ENCODE peak calls at places on chromosomes 11 and 22, in six cellular contexts. One of them, this sample, is unnamed.

GRCh38 chr11:8056810-8057463 is 24.1 kb upstream of the TUB start:
- DNase-seq in HFF-Myc: no peak
- DNase-seq in endodermal cell: no peak
- DNase-seq in brain microvascular endothelial cell: no peak
- DNase-seq in AG09309: peak
- DNase-seq in AG04450: no peak
- DNase-seq in this sample: peak

GRCh38 chr11:90874971-90875370 is 652.1 kb upstream of the CHORDC1 start:
- DNase-seq in HFF-Myc: no peak
- DNase-seq in endodermal cell: no peak
- DNase-seq in brain microvascular endothelial cell: no peak
- DNase-seq in AG09309: no peak
- DNase-seq in AG04450: no peak
- DNase-seq in this sample: no peak

GRCh38 chr11:32090774-32091370 is at the start of gene RCN1:
- DNase-seq in HFF-Myc: no peak
- DNase-seq in endodermal cell: peak
- DNase-seq in brain microvascular endothelial cell: peak
- DNase-seq in AG09309: no peak
- DNase-seq in AG04450: peak
- DNase-seq in this sample: peak

GRCh38 chr11:114075891-114076441 is 16.5 kb downstream of the ZBTB16 start:
- DNase-seq in HFF-Myc: no peak
- DNase-seq in endodermal cell: peak
- DNase-seq in brain microvascular endothelial cell: peak
- DNase-seq in AG09309: no peak
- DNase-seq in AG04450: no peak
- DNase-seq in this sample: no peak

GRCh38 chr11:95451682-95452081 is 220.7 kb upstream of the SESN3 start:
- DNase-seq in HFF-Myc: no peak
- DNase-seq in endodermal cell: no peak
- DNase-seq in brain microvascular endothelial cell: peak
- DNase-seq in AG09309: peak
- DNase-seq in AG04450: peak
- DNase-seq in this sample: no peak

GRCh38 chr11:134573857-134574256 is 161.8 kb upstream of the B3GAT1 start:
- DNase-seq in HFF-Myc: no peak
- DNase-seq in endodermal cell: peak
- DNase-seq in brain microvascular endothelial cell: no peak
- DNase-seq in AG09309: no peak
- DNase-seq in AG04450: no peak
- DNase-seq in this sample: no peak

GRCh38 chr22:22705328-22706100 is 61.1 kb downstream of the GGTLC2 start:
- DNase-seq in HFF-Myc: no peak
- DNase-seq in endodermal cell: no peak
- DNase-seq in brain microvascular endothelial cell: no peak
- DNase-seq in AG09309: no peak
- DNase-seq in AG04450: no peak
- DNase-seq in this sample: no peak

GRCh38 chr11:33703771-33704170 is 3.1 kb upstream of the C11orf91 start:
- DNase-seq in HFF-Myc: no peak
- DNase-seq in endodermal cell: no peak
- DNase-seq in brain microvascular endothelial cell: no peak
- DNase-seq in AG09309: no peak
- DNase-seq in AG04450: no peak
- DNase-seq in this sample: no peak

GRCh38 chr22:50622723-50623327 is 5.1 kb downstream of the ARSA start:
- DNase-seq in HFF-Myc: no peak
- DNase-seq in endodermal cell: peak
- DNase-seq in brain microvascular endothelial cell: no peak
- DNase-seq in AG09309: no peak
- DNase-seq in AG04450: no peak
- DNase-seq in this sample: no peak

GRCh38 chr11:43515090-43515489 is 156.4 kb downstream of the TTC17 start:
- DNase-seq in HFF-Myc: no peak
- DNase-seq in endodermal cell: peak
- DNase-seq in brain microvascular endothelial cell: no peak
- DNase-seq in AG09309: no peak
- DNase-seq in AG04450: no peak
- DNase-seq in this sample: no peak

GRCh38 chr22:45497268-45497667 is 5.4 kb upstream of the FBLN1 start:
- DNase-seq in HFF-Myc: no peak
- DNase-seq in endodermal cell: no peak
- DNase-seq in brain microvascular endothelial cell: no peak
- DNase-seq in AG09309: no peak
- DNase-seq in AG04450: no peak
- DNase-seq in this sample: no peak

GRCh38 chr11:103619938-103620337 is 416.5 kb upstream of the DDI1 start:
- DNase-seq in HFF-Myc: no peak
- DNase-seq in endodermal cell: no peak
- DNase-seq in brain microvascular endothelial cell: no peak
- DNase-seq in AG09309: no peak
- DNase-seq in AG04450: no peak
- DNase-seq in this sample: no peak

GRCh38 chr11:114354076-114354475 is 46.2 kb downstream of the C11orf71 start:
- DNase-seq in HFF-Myc: peak
- DNase-seq in endodermal cell: no peak
- DNase-seq in brain microvascular endothelial cell: peak
- DNase-seq in AG09309: peak
- DNase-seq in AG04450: peak
- DNase-seq in this sample: no peak

GRCh38 chr11:120306519-120307242 is 18.4 kb upstream of the TLCD5 start:
- DNase-seq in HFF-Myc: peak
- DNase-seq in endodermal cell: peak
- DNase-seq in brain microvascular endothelial cell: peak
- DNase-seq in AG09309: peak
- DNase-seq in AG04450: peak
- DNase-seq in this sample: no peak

GRCh38 chr11:131888230-131888826 is 517.9 kb downstream of the NTM start:
- DNase-seq in HFF-Myc: peak
- DNase-seq in endodermal cell: no peak
- DNase-seq in brain microvascular endothelial cell: peak
- DNase-seq in AG09309: peak
- DNase-seq in AG04450: peak
- DNase-seq in this sample: no peak

GRCh38 chr22:17780741-17781318 is 6.6 kb upstream of the BID start:
- DNase-seq in HFF-Myc: no peak
- DNase-seq in endodermal cell: no peak
- DNase-seq in brain microvascular endothelial cell: no peak
- DNase-seq in AG09309: no peak
- DNase-seq in AG04450: no peak
- DNase-seq in this sample: no peak

GRCh38 chr11:128342511-128343133 is 244.7 kb downstream of the ETS1 start:
- DNase-seq in HFF-Myc: peak
- DNase-seq in endodermal cell: peak
- DNase-seq in brain microvascular endothelial cell: peak
- DNase-seq in AG09309: peak
- DNase-seq in AG04450: no peak
- DNase-seq in this sample: no peak

GRCh38 chr11:78986305-78986704 is 411.6 kb upstream of the NARS2 start:
- DNase-seq in HFF-Myc: no peak
- DNase-seq in endodermal cell: no peak
- DNase-seq in brain microvascular endothelial cell: no peak
- DNase-seq in AG09309: no peak
- DNase-seq in AG04450: no peak
- DNase-seq in this sample: no peak

GRCh38 chr22:31948002-31948401 is 3.7 kb downstream of the YWHAH start:
- DNase-seq in HFF-Myc: no peak
- DNase-seq in endodermal cell: no peak
- DNase-seq in brain microvascular endothelial cell: no peak
- DNase-seq in AG09309: no peak
- DNase-seq in AG04450: no peak
- DNase-seq in this sample: no peak

GRCh38 chr11:34651551-34651950 is 30.7 kb downstream of the EHF start:
- DNase-seq in HFF-Myc: no peak
- DNase-seq in endodermal cell: no peak
- DNase-seq in brain microvascular endothelial cell: peak
- DNase-seq in AG09309: no peak
- DNase-seq in AG04450: no peak
- DNase-seq in this sample: no peak

GRCh38 chr22:32389685-32390084 is 22.4 kb downstream of the RTCB start:
- DNase-seq in HFF-Myc: no peak
- DNase-seq in endodermal cell: peak
- DNase-seq in brain microvascular endothelial cell: peak
- DNase-seq in AG09309: no peak
- DNase-seq in AG04450: no peak
- DNase-seq in this sample: no peak

GRCh38 chr11:15605094-15605493 is 490.4 kb downstream of the INSC start:
- DNase-seq in HFF-Myc: no peak
- DNase-seq in endodermal cell: no peak
- DNase-seq in brain microvascular endothelial cell: no peak
- DNase-seq in AG09309: no peak
- DNase-seq in AG04450: no peak
- DNase-seq in this sample: no peak

GRCh38 chr11:61893981-61894380 is 2.6 kb upstream of the FADS3 start:
- DNase-seq in HFF-Myc: no peak
- DNase-seq in endodermal cell: no peak
- DNase-seq in brain microvascular endothelial cell: peak
- DNase-seq in AG09309: peak
- DNase-seq in AG04450: peak
- DNase-seq in this sample: no peak

GRCh38 chr11:121446752-121447156 is 5.4 kb upstream of the SORL1 start:
- DNase-seq in HFF-Myc: no peak
- DNase-seq in endodermal cell: no peak
- DNase-seq in brain microvascular endothelial cell: no peak
- DNase-seq in AG09309: no peak
- DNase-seq in AG04450: peak
- DNase-seq in this sample: no peak
- TF ChIP-seq CTCF in HFF-Myc: no peak
- TF ChIP-seq CTCF in endodermal cell: peak
- TF ChIP-seq CTCF in brain microvascular endothelial cell: peak
- TF ChIP-seq CTCF in AG09309: peak
- TF ChIP-seq CTCF in AG04450: peak
- TF ChIP-seq CTCF in this sample: no peak

GRCh38 chr11:65041206-65042035 is at the start of gene SAC3D1:
- DNase-seq in HFF-Myc: no peak
- DNase-seq in endodermal cell: peak
- DNase-seq in brain microvascular endothelial cell: peak
- DNase-seq in AG09309: no peak
- DNase-seq in AG04450: no peak
- DNase-seq in this sample: peak
- TF ChIP-seq CTCF in HFF-Myc: no peak
- TF ChIP-seq CTCF in endodermal cell: no peak
- TF ChIP-seq CTCF in brain microvascular endothelial cell: no peak
- TF ChIP-seq CTCF in AG09309: no peak
- TF ChIP-seq CTCF in AG04450: no peak
- TF ChIP-seq CTCF in this sample: no peak

GRCh38 chr22:38305481-38306448 is 11.5 kb downstream of the CSNK1E start:
- DNase-seq in HFF-Myc: no peak
- DNase-seq in endodermal cell: peak
- DNase-seq in brain microvascular endothelial cell: no peak
- DNase-seq in AG09309: no peak
- DNase-seq in AG04450: no peak
- DNase-seq in this sample: no peak
- TF ChIP-seq CTCF in HFF-Myc: no peak
- TF ChIP-seq CTCF in endodermal cell: peak
- TF ChIP-seq CTCF in brain microvascular endothelial cell: no peak
- TF ChIP-seq CTCF in AG09309: no peak
- TF ChIP-seq CTCF in AG04450: no peak
- TF ChIP-seq CTCF in this sample: no peak

GRCh38 chr11:72814831-72815618 is 814 bp downstream of the ATG16L2 start:
- DNase-seq in HFF-Myc: no peak
- DNase-seq in endodermal cell: peak
- DNase-seq in brain microvascular endothelial cell: peak
- DNase-seq in AG09309: no peak
- DNase-seq in AG04450: no peak
- DNase-seq in this sample: peak
- TF ChIP-seq CTCF in HFF-Myc: no peak
- TF ChIP-seq CTCF in endodermal cell: peak
- TF ChIP-seq CTCF in brain microvascular endothelial cell: no peak
- TF ChIP-seq CTCF in AG09309: peak
- TF ChIP-seq CTCF in AG04450: no peak
- TF ChIP-seq CTCF in this sample: no peak

This sample was measured in tibial artery.